ENCODE peak calls at places on chromosomes 2 and 18, in five cellular contexts. Y is MCF 10A; W is cardiac septum; X is A172; R is activated CD8-positive, alpha-beta memory T cell treated with anti-CD3 and anti-CD28 coated beads for 48 hours. Z is an unnamed sample.

GRCh38 chr18:5646739-5647138 is 102.9 kb upstream of the EPB41L3 start:
- DNase-seq in Y (no peak), W (no peak), X (no peak), R (no peak), Z (no peak)

GRCh38 chr2:217943379-217944321 is 59.1 kb downstream of the TNS1 start:
- DNase-seq in Y (peak; percentile 29), W (peak; percentile 94), X (peak; percentile 56), R (no peak), Z (peak; percentile 31)

GRCh38 chr2:206232287-206233035 is 42.0 kb upstream of the ZDBF2 start:
- DNase-seq in Y (no peak), W (no peak), X (no peak), R (no peak), Z (no peak)

GRCh38 chr18:63439334-63439733 is 17.1 kb upstream of the VPS4B start:
- DNase-seq in Y (peak; percentile 71), W (no peak), X (no peak), R (no peak), Z (no peak)

GRCh38 chr2:54065411-54065810 is 50.0 kb upstream of the ACYP2 start:
- DNase-seq in Y (peak; percentile 47), W (no peak), X (peak; percentile 45), R (no peak), Z (peak; percentile 70)

GRCh38 chr2:177572236-177572671 is 179.7 kb downstream of the AGPS start:
- DNase-seq in Y (no peak), W (no peak), X (no peak), R (no peak), Z (no peak)

GRCh38 chr2:42787424-42787787 is 5.0 kb downstream of the HAAO start:
- DNase-seq in Y (no peak), W (no peak), X (no peak), R (no peak), Z (no peak)

GRCh38 chr2:20209373-20210109 is 15.4 kb downstream of the SDC1 start:
- DNase-seq in Y (no peak), W (no peak), X (no peak), R (no peak), Z (peak; percentile 48)

GRCh38 chr2:30150786-30151185 is 4.0 kb downstream of the YPEL5 start:
- DNase-seq in Y (no peak), W (no peak), X (no peak), R (no peak), Z (no peak)

GRCh38 chr2:187684181-187684580 is 129.9 kb upstream of the TFPI start:
- DNase-seq in Y (no peak), W (no peak), X (no peak), R (no peak), Z (no peak)

GRCh38 chr2:112924855-112925254 is 13.9 kb downstream of the IL37 start:
- DNase-seq in Y (no peak), W (no peak), X (no peak), R (no peak), Z (no peak)

GRCh38 chr2:169509230-169509917 is at the start of gene KLHL41:
- DNase-seq in Y (peak; percentile 31), W (no peak), X (no peak), R (no peak), Z (no peak)

GRCh38 chr2:223075301-223076270 is 23.6 kb downstream of the KCNE4 start:
- DNase-seq in Y (no peak), W (no peak), X (no peak), R (no peak), Z (no peak)

GRCh38 chr18:78672862-78673446 is 306.7 kb upstream of the SALL3 start:
- DNase-seq in Y (no peak), W (no peak), X (no peak), R (no peak), Z (no peak)

GRCh38 chr2:57549642-57550102 is 496.9 kb upstream of the VRK2 start:
- DNase-seq in Y (peak; percentile 31), W (no peak), X (peak; percentile 17), R (no peak), Z (no peak)

GRCh38 chr2:239319261-239319661 is 81.6 kb downstream of the HDAC4 start:
- DNase-seq in Y (no peak), W (peak; percentile 75), X (no peak), R (no peak), Z (peak; percentile 38)

GRCh38 chr2:84880645-84881521 is at the start of gene TRABD2A:
- DNase-seq in Y (peak; percentile 47), W (no peak), X (no peak), R (peak; percentile 58), Z (peak; percentile 67)

GRCh38 chr18:57806891-57807280 is 3.8 kb upstream of the ATP8B1 start:
- DNase-seq in Y (peak; percentile 71), W (no peak), X (peak; percentile 88), R (no peak), Z (peak; percentile 85)

GRCh38 chr2:6667326-6667725 is 198.4 kb downstream of the CMPK2 start:
- DNase-seq in Y (no peak), W (no peak), X (no peak), R (no peak), Z (no peak)

GRCh38 chr2:12037301-12037700 is 290.9 kb downstream of the LPIN1 start:
- DNase-seq in Y (no peak), W (no peak), X (no peak), R (no peak), Z (no peak)

GRCh38 chr2:206457188-206457634 is 13.9 kb downstream of the ADAM23 start:
- DNase-seq in Y (no peak), W (no peak), X (no peak), R (no peak), Z (no peak)

GRCh38 chr2:185919155-185919554 is 180.6 kb downstream of the FSIP2 start:
- DNase-seq in Y (peak; percentile 5), W (no peak), X (peak; percentile 7), R (no peak), Z (no peak)

GRCh38 chr2:37809525-37809924 is 115.6 kb upstream of the RMDN2 start:
- DNase-seq in Y (peak; percentile 65), W (no peak), X (no peak), R (no peak), Z (no peak)

GRCh38 chr2:14255135-14255820 is 377.2 kb upstream of the LRATD1 start:
- DNase-seq in Y (no peak), W (no peak), X (peak; percentile 76), R (no peak), Z (no peak)

GRCh38 chr2:164722604-164723338 is 101.5 kb upstream of the GRB14 start:
- DNase-seq in Y (no peak), W (no peak), X (no peak), R (no peak), Z (no peak)

GRCh38 chr2:55268288-55268906 is 634 bp downstream of the MTIF2 start:
- DNase-seq in Y (peak; percentile 27), W (no peak), X (no peak), R (no peak), Z (no peak)

GRCh38 chr18:48955528-48956261 is 4.9 kb upstream of the SMAD7 start:
- DNase-seq in Y (no peak), W (peak; percentile 87), X (peak; percentile 61), R (no peak), Z (peak; percentile 76)

GRCh38 chr18:45519881-45520280 is 95.4 kb upstream of the SLC14A2 start:
- DNase-seq in Y (no peak), W (no peak), X (no peak), R (no peak), Z (no peak)

GRCh38 chr18:22814329-22814703 is 118.8 kb upstream of the RBBP8 start:
- DNase-seq in Y (no peak), W (no peak), X (no peak), R (no peak), Z (no peak)

GRCh38 chr2:50484371-50484770 is 547.6 kb downstream of the NRXN1 start:
- DNase-seq in Y (no peak), W (no peak), X (no peak), R (no peak), Z (no peak)

GRCh38 chr18:4319738-4320677 is 135.1 kb downstream of the DLGAP1 start:
- DNase-seq in Y (no peak), W (no peak), X (no peak), R (no peak), Z (no peak)

GRCh38 chr2:3536682-3537632 is 17.6 kb upstream of the ADI1 start:
- DNase-seq in Y (peak; percentile 15), W (no peak), X (peak; percentile 61), R (no peak), Z (peak; percentile 68)

GRCh38 chr2:46815121-46815802 is 100.3 kb downstream of the MCFD2 start:
- DNase-seq in Y (no peak), W (peak; percentile 19), X (no peak), R (no peak), Z (no peak)